ENCODE peak calls at places on chromosomes 2 and 18, in ten cellular contexts. One of them, this sample, is unnamed.

GRCh38 chr18:35634376-35634775 is 52.8 kb downstream of the GALNT1 start:
- DNase-seq in AG09309: no peak
- DNase-seq in endodermal cell: no peak
- DNase-seq in heart right ventricle: no peak
- DNase-seq in H9: no peak
- DNase-seq in GM10248: no peak
- DNase-seq in Calu3: no peak
- DNase-seq in foreskin keratinocyte: peak
- DNase-seq in A549: no peak
- DNase-seq in AG04450: no peak
- DNase-seq in this sample: no peak

GRCh38 chr2:226031078-226031937 is 631.8 kb downstream of the NYAP2 start:
- DNase-seq in AG09309: peak
- DNase-seq in endodermal cell: peak
- DNase-seq in heart right ventricle: peak
- DNase-seq in H9: peak
- DNase-seq in GM10248: peak
- DNase-seq in Calu3: peak
- DNase-seq in foreskin keratinocyte: peak
- DNase-seq in A549: peak
- DNase-seq in AG04450: peak
- DNase-seq in this sample: no peak

GRCh38 chr2:23669413-23670244 is 257.3 kb downstream of the ATAD2B start:
- DNase-seq in AG09309: no peak
- DNase-seq in endodermal cell: peak
- DNase-seq in heart right ventricle: peak
- DNase-seq in H9: no peak
- DNase-seq in GM10248: no peak
- DNase-seq in Calu3: no peak
- DNase-seq in foreskin keratinocyte: peak
- DNase-seq in A549: no peak
- DNase-seq in AG04450: no peak
- DNase-seq in this sample: no peak

GRCh38 chr18:48889115-48889941 is 61.4 kb downstream of the SMAD7 start:
- DNase-seq in AG09309: no peak
- DNase-seq in endodermal cell: peak
- DNase-seq in heart right ventricle: peak
- DNase-seq in H9: peak
- DNase-seq in GM10248: no peak
- DNase-seq in Calu3: no peak
- DNase-seq in foreskin keratinocyte: no peak
- DNase-seq in A549: no peak
- DNase-seq in AG04450: no peak
- DNase-seq in this sample: no peak

GRCh38 chr2:240134956-240135520 is 1.1 kb downstream of the COPS9 start:
- DNase-seq in AG09309: no peak
- DNase-seq in endodermal cell: peak
- DNase-seq in heart right ventricle: no peak
- DNase-seq in H9: peak
- DNase-seq in GM10248: no peak
- DNase-seq in Calu3: no peak
- DNase-seq in foreskin keratinocyte: no peak
- DNase-seq in A549: no peak
- DNase-seq in AG04450: no peak
- DNase-seq in this sample: no peak

GRCh38 chr18:48136051-48136543 is 205.6 kb upstream of the SMAD2 start:
- DNase-seq in AG09309: no peak
- DNase-seq in endodermal cell: peak
- DNase-seq in heart right ventricle: no peak
- DNase-seq in H9: no peak
- DNase-seq in GM10248: no peak
- DNase-seq in Calu3: no peak
- DNase-seq in foreskin keratinocyte: no peak
- DNase-seq in A549: no peak
- DNase-seq in AG04450: no peak
- DNase-seq in this sample: no peak

GRCh38 chr18:63979409-63979908 is 9.6 kb downstream of the SERPINB8 start:
- DNase-seq in AG09309: no peak
- DNase-seq in endodermal cell: peak
- DNase-seq in heart right ventricle: peak
- DNase-seq in H9: peak
- DNase-seq in GM10248: peak
- DNase-seq in Calu3: peak
- DNase-seq in foreskin keratinocyte: no peak
- DNase-seq in A549: peak
- DNase-seq in AG04450: peak
- DNase-seq in this sample: peak

GRCh38 chr2:239143858-239144712 is 256.7 kb downstream of the HDAC4 start:
- DNase-seq in AG09309: no peak
- DNase-seq in endodermal cell: peak
- DNase-seq in heart right ventricle: no peak
- DNase-seq in H9: peak
- DNase-seq in GM10248: peak
- DNase-seq in Calu3: peak
- DNase-seq in foreskin keratinocyte: no peak
- DNase-seq in A549: peak
- DNase-seq in AG04450: peak
- DNase-seq in this sample: peak

GRCh38 chr18:74063023-74063422 is 84.6 kb downstream of the FBXO15 start:
- DNase-seq in AG09309: no peak
- DNase-seq in endodermal cell: no peak
- DNase-seq in heart right ventricle: no peak
- DNase-seq in H9: no peak
- DNase-seq in GM10248: no peak
- DNase-seq in Calu3: no peak
- DNase-seq in foreskin keratinocyte: no peak
- DNase-seq in A549: no peak
- DNase-seq in AG04450: no peak
- DNase-seq in this sample: peak

GRCh38 chr18:33755918-33756590 is 178.0 kb downstream of the ASXL3 start:
- DNase-seq in AG09309: peak
- DNase-seq in endodermal cell: peak
- DNase-seq in heart right ventricle: no peak
- DNase-seq in H9: no peak
- DNase-seq in GM10248: no peak
- DNase-seq in Calu3: peak
- DNase-seq in foreskin keratinocyte: peak
- DNase-seq in A549: peak
- DNase-seq in AG04450: peak
- DNase-seq in this sample: no peak

GRCh38 chr18:33757037-33757436 is 179.0 kb downstream of the ASXL3 start:
- DNase-seq in AG09309: no peak
- DNase-seq in endodermal cell: no peak
- DNase-seq in heart right ventricle: no peak
- DNase-seq in H9: no peak
- DNase-seq in GM10248: no peak
- DNase-seq in Calu3: no peak
- DNase-seq in foreskin keratinocyte: no peak
- DNase-seq in A549: no peak
- DNase-seq in AG04450: no peak
- DNase-seq in this sample: no peak

DNA sequence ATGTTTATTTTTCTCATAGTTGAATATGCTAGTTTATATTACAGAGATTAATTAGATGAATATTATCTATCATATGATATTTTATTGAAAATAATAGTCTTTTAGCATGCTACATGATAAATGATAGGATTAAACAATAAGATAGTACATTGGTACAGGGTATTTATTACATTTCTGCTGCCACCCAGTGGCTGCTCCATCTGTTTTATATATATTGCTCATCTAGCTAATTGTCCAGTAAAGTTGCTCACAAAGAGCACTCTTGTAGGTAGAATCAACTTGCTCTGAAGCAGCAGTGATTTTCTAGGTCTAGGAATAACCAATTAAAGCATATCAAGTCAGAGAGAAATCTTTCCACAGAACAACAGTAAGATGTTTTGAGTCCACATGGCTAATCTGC is 183.3 kb downstream of the ASXL3 start:
- DNase-seq in AG09309: no peak
- DNase-seq in endodermal cell: no peak
- DNase-seq in heart right ventricle: peak
- DNase-seq in H9: no peak
- DNase-seq in GM10248: no peak
- DNase-seq in Calu3: peak
- DNase-seq in foreskin keratinocyte: no peak
- DNase-seq in A549: peak
- DNase-seq in AG04450: no peak
- DNase-seq in this sample: peak
- TF ChIP-seq CTCF in AG09309: no peak
- TF ChIP-seq CTCF in endodermal cell: peak
- TF ChIP-seq CTCF in heart right ventricle: peak
- TF ChIP-seq CTCF in H9: peak
- TF ChIP-seq CTCF in GM10248: peak
- TF ChIP-seq CTCF in Calu3: no peak
- TF ChIP-seq CTCF in foreskin keratinocyte: peak
- TF ChIP-seq CTCF in A549: peak
- TF ChIP-seq CTCF in AG04450: peak
- TF ChIP-seq CTCF in this sample: peak

GRCh38 chr18:32802606-32803451 is 30.0 kb upstream of the KLHL14 start:
- DNase-seq in AG09309: no peak
- DNase-seq in endodermal cell: no peak
- DNase-seq in heart right ventricle: no peak
- DNase-seq in H9: no peak
- DNase-seq in GM10248: no peak
- DNase-seq in Calu3: no peak
- DNase-seq in foreskin keratinocyte: no peak
- DNase-seq in A549: no peak
- DNase-seq in AG04450: no peak
- DNase-seq in this sample: no peak
- TF ChIP-seq CTCF in AG09309: no peak
- TF ChIP-seq CTCF in endodermal cell: no peak
- TF ChIP-seq CTCF in heart right ventricle: no peak
- TF ChIP-seq CTCF in H9: no peak
- TF ChIP-seq CTCF in GM10248: no peak
- TF ChIP-seq CTCF in Calu3: no peak
- TF ChIP-seq CTCF in foreskin keratinocyte: no peak
- TF ChIP-seq CTCF in A549: no peak
- TF ChIP-seq CTCF in AG04450: no peak
- TF ChIP-seq CTCF in this sample: no peak

GRCh38 chr18:24273596-24273995 is 124.0 kb downstream of the OSBPL1A start:
- DNase-seq in AG09309: no peak
- DNase-seq in endodermal cell: no peak
- DNase-seq in heart right ventricle: no peak
- DNase-seq in H9: no peak
- DNase-seq in GM10248: no peak
- DNase-seq in Calu3: peak
- DNase-seq in foreskin keratinocyte: peak
- DNase-seq in A549: peak
- DNase-seq in AG04450: no peak
- DNase-seq in this sample: no peak

GRCh38 chr18:24270937-24271380 is 126.7 kb downstream of the OSBPL1A start:
- DNase-seq in AG09309: no peak
- DNase-seq in endodermal cell: peak
- DNase-seq in heart right ventricle: no peak
- DNase-seq in H9: no peak
- DNase-seq in GM10248: no peak
- DNase-seq in Calu3: no peak
- DNase-seq in foreskin keratinocyte: peak
- DNase-seq in A549: peak
- DNase-seq in AG04450: no peak
- DNase-seq in this sample: no peak

GRCh38 chr18:24268784-24269550 is 128.7 kb downstream of the OSBPL1A start:
- DNase-seq in AG09309: no peak
- DNase-seq in endodermal cell: no peak
- DNase-seq in heart right ventricle: no peak
- DNase-seq in H9: no peak
- DNase-seq in GM10248: no peak
- DNase-seq in Calu3: no peak
- DNase-seq in foreskin keratinocyte: no peak
- DNase-seq in A549: no peak
- DNase-seq in AG04450: no peak
- DNase-seq in this sample: no peak

GRCh38 chr18:24270358-24270936 is 127.2 kb downstream of the OSBPL1A start:
- DNase-seq in AG09309: no peak
- DNase-seq in endodermal cell: no peak
- DNase-seq in heart right ventricle: no peak
- DNase-seq in H9: no peak
- DNase-seq in GM10248: no peak
- DNase-seq in Calu3: no peak
- DNase-seq in foreskin keratinocyte: no peak
- DNase-seq in A549: no peak
- DNase-seq in AG04450: no peak
- DNase-seq in this sample: no peak

GRCh38 chr18:24271381-24272331 is 126.0 kb downstream of the OSBPL1A start:
- DNase-seq in AG09309: peak
- DNase-seq in endodermal cell: peak
- DNase-seq in heart right ventricle: peak
- DNase-seq in H9: peak
- DNase-seq in GM10248: peak
- DNase-seq in Calu3: peak
- DNase-seq in foreskin keratinocyte: peak
- DNase-seq in A549: peak
- DNase-seq in AG04450: no peak
- DNase-seq in this sample: peak
- TF ChIP-seq CTCF in AG09309: peak
- TF ChIP-seq CTCF in endodermal cell: peak
- TF ChIP-seq CTCF in heart right ventricle: peak
- TF ChIP-seq CTCF in H9: peak
- TF ChIP-seq CTCF in GM10248: no peak
- TF ChIP-seq CTCF in Calu3: no peak
- TF ChIP-seq CTCF in foreskin keratinocyte: peak
- TF ChIP-seq CTCF in A549: peak
- TF ChIP-seq CTCF in AG04450: peak
- TF ChIP-seq CTCF in this sample: no peak

GRCh38 chr2:219521066-219521880 is 7.0 kb downstream of the ASIC4 start:
- DNase-seq in AG09309: no peak
- DNase-seq in endodermal cell: peak
- DNase-seq in heart right ventricle: no peak
- DNase-seq in H9: peak
- DNase-seq in GM10248: no peak
- DNase-seq in Calu3: peak
- DNase-seq in foreskin keratinocyte: no peak
- DNase-seq in A549: peak
- DNase-seq in AG04450: no peak
- DNase-seq in this sample: no peak

GRCh38 chr2:219522111-219523030 is 8.1 kb downstream of the ASIC4 start:
- DNase-seq in AG09309: peak
- DNase-seq in endodermal cell: peak
- DNase-seq in heart right ventricle: no peak
- DNase-seq in H9: peak
- DNase-seq in GM10248: no peak
- DNase-seq in Calu3: no peak
- DNase-seq in foreskin keratinocyte: no peak
- DNase-seq in A549: no peak
- DNase-seq in AG04450: no peak
- DNase-seq in this sample: no peak

GRCh38 chr2:219524817-219525216 is 10.5 kb downstream of the ASIC4 start:
- DNase-seq in AG09309: no peak
- DNase-seq in endodermal cell: no peak
- DNase-seq in heart right ventricle: no peak
- DNase-seq in H9: no peak
- DNase-seq in GM10248: no peak
- DNase-seq in Calu3: no peak
- DNase-seq in foreskin keratinocyte: no peak
- DNase-seq in A549: no peak
- DNase-seq in AG04450: no peak
- DNase-seq in this sample: no peak

GRCh38 chr2:219525533-219526232 is 11.4 kb downstream of the ASIC4 start:
- DNase-seq in AG09309: no peak
- DNase-seq in endodermal cell: peak
- DNase-seq in heart right ventricle: no peak
- DNase-seq in H9: no peak
- DNase-seq in GM10248: no peak
- DNase-seq in Calu3: no peak
- DNase-seq in foreskin keratinocyte: no peak
- DNase-seq in A549: no peak
- DNase-seq in AG04450: no peak
- DNase-seq in this sample: no peak

GRCh38 chr2:219523031-219523671 is 8.9 kb downstream of the ASIC4 start:
- DNase-seq in AG09309: no peak
- DNase-seq in endodermal cell: peak
- DNase-seq in heart right ventricle: no peak
- DNase-seq in H9: peak
- DNase-seq in GM10248: no peak
- DNase-seq in Calu3: no peak
- DNase-seq in foreskin keratinocyte: no peak
- DNase-seq in A549: no peak
- DNase-seq in AG04450: no peak
- DNase-seq in this sample: no peak
- TF ChIP-seq CTCF in AG09309: no peak
- TF ChIP-seq CTCF in endodermal cell: peak
- TF ChIP-seq CTCF in heart right ventricle: no peak
- TF ChIP-seq CTCF in H9: peak
- TF ChIP-seq CTCF in GM10248: no peak
- TF ChIP-seq CTCF in Calu3: no peak
- TF ChIP-seq CTCF in foreskin keratinocyte: no peak
- TF ChIP-seq CTCF in A549: no peak
- TF ChIP-seq CTCF in AG04450: no peak
- TF ChIP-seq CTCF in this sample: no peak